ENCODE peak calls at places on chromosomes 11 and 22, in eight cellular contexts. W is CD4-positive, alpha-beta T cell; A is mesothelial cell of epicardium; U is psoas muscle; M is left cardiac atrium; Z is AG08396; E is astrocyte of the cerebellum; V is occipital lobe. X is an unnamed sample.

GRCh38 chr11:65445101-65445603 is 22.6 kb downstream of the NEAT1 start:
- DNase-seq in W (no peak), A (no peak), U (no peak), M (no peak), Z (no peak), E (no peak), V (no peak), X (no peak)

GRCh38 chr11:27470166-27470565 is 2.4 kb downstream of the LGR4 start:
- DNase-seq in W (no peak), A (no peak), U (no peak), M (no peak), Z (no peak), E (no peak), V (no peak), X (no peak)

GRCh38 chr22:28072066-28072465 is 153.0 kb upstream of the PITPNB start:
- DNase-seq in W (no peak), A (no peak), U (no peak), M (no peak), Z (no peak), E (no peak), V (no peak), X (no peak)

GRCh38 chr11:76073716-76074115 is 132.6 kb downstream of the WNT11 start:
- DNase-seq in W (no peak), A (no peak), U (no peak), M (no peak), Z (no peak), E (no peak), V (no peak), X (no peak)

GRCh38 chr11:10984250-10984649 is 126.4 kb upstream of the ZBED5 start:
- DNase-seq in W (no peak), A (no peak), U (no peak), M (no peak), Z (no peak), E (no peak), V (no peak), X (no peak)

GRCh38 chr11:3217751-3218482 is 696 bp downstream of the MRGPRG start:
- DNase-seq in W (no peak), A (no peak), U (no peak), M (peak), Z (no peak), E (no peak), V (no peak), X (peak)

GRCh38 chr11:19275496-19275895 is 34.8 kb upstream of the E2F8 start:
- DNase-seq in W (no peak), A (no peak), U (no peak), M (no peak), Z (no peak), E (no peak), V (no peak), X (no peak)

GRCh38 chr11:534592-535518 is 521 bp downstream of the HRAS start:
- DNase-seq in W (no peak), A (peak), U (peak), M (peak), Z (peak), E (no peak), V (no peak), X (peak)

GRCh38 chr11:86167499-86168161 is 76.9 kb upstream of the EED start:
- DNase-seq in W (no peak), A (no peak), U (no peak), M (no peak), Z (no peak), E (no peak), V (no peak), X (no peak)

GRCh38 chr11:79147731-79148130 is 293.1 kb downstream of the TENM4 start:
- DNase-seq in W (no peak), A (no peak), U (no peak), M (no peak), Z (no peak), E (no peak), V (no peak), X (no peak)

GRCh38 chr22:44184006-44184405 is 3.3 kb downstream of the PARVG start:
- DNase-seq in W (no peak), A (no peak), U (no peak), M (no peak), Z (no peak), E (peak), V (no peak), X (no peak)

GRCh38 chr11:118003021-118003423 is 16.8 kb downstream of the IL10RA start:
- DNase-seq in W (no peak), A (peak), U (no peak), M (no peak), Z (no peak), E (no peak), V (no peak), X (no peak)

GRCh38 chr22:46586531-46587011 is 33.6 kb upstream of the GRAMD4 start:
- DNase-seq in W (no peak), A (no peak), U (peak), M (no peak), Z (no peak), E (no peak), V (no peak), X (peak)

GRCh38 chr22:27196483-27196882 is 539.1 kb downstream of the MIAT start:
- DNase-seq in W (no peak), A (no peak), U (no peak), M (no peak), Z (no peak), E (no peak), V (no peak), X (no peak)

GRCh38 chr11:70740475-70740825 is 342.1 kb downstream of the CTTN start:
- DNase-seq in W (no peak), A (no peak), U (no peak), M (no peak), Z (no peak), E (no peak), V (no peak), X (no peak)

GRCh38 chr11:73156114-73156513 is 14.0 kb upstream of the FCHSD2 start:
- DNase-seq in W (no peak), A (no peak), U (no peak), M (no peak), Z (no peak), E (no peak), V (no peak), X (no peak)

GRCh38 chr11:118841469-118842222 is 42.0 kb upstream of the CXCR5 start:
- DNase-seq in W (peak), A (no peak), U (no peak), M (no peak), Z (no peak), E (no peak), V (no peak), X (no peak)

GRCh38 chr11:27203077-27203476 is 159.9 kb downstream of the CCDC34 start:
- DNase-seq in W (no peak), A (no peak), U (no peak), M (no peak), Z (no peak), E (no peak), V (no peak), X (no peak)

GRCh38 chr11:83819936-83820549 is 533.9 kb upstream of the CCDC90B start:
- DNase-seq in W (no peak), A (no peak), U (no peak), M (no peak), Z (peak), E (peak), V (no peak), X (no peak)

GRCh38 chr11:86629070-86629706 is 43.2 kb downstream of the ME3 start:
- DNase-seq in W (no peak), A (no peak), U (no peak), M (no peak), Z (no peak), E (no peak), V (no peak), X (no peak)

GRCh38 chr11:12215192-12215591 is 104.8 kb downstream of the MICAL2 start:
- DNase-seq in W (no peak), A (no peak), U (no peak), M (no peak), Z (no peak), E (no peak), V (no peak), X (no peak)

GRCh38 chr11:78228467-78228866 is 39.7 kb downstream of the USP35 start:
- DNase-seq in W (no peak), A (no peak), U (no peak), M (no peak), Z (no peak), E (no peak), V (no peak), X (no peak)

GRCh38 chr11:118888398-118888797 is 4.7 kb downstream of the CXCR5 start:
- DNase-seq in W (no peak), A (no peak), U (no peak), M (no peak), Z (no peak), E (no peak), V (no peak), X (no peak)

GRCh38 chr22:38681784-38682335 is at the start of gene TOMM22:
- DNase-seq in W (peak), A (peak), U (peak), M (peak), Z (peak), E (peak), V (peak), X (peak)

GRCh38 chr11:118415051-118415738 is 13.8 kb downstream of the ATP5MG start:
- DNase-seq in W (no peak), A (no peak), U (no peak), M (no peak), Z (no peak), E (no peak), V (no peak), X (no peak)

GRCh38 chr11:103326070-103326794 is 217.0 kb downstream of the DYNC2H1 start:
- DNase-seq in W (no peak), A (no peak), U (no peak), M (peak), Z (peak), E (peak), V (no peak), X (no peak)

GRCh38 chr11:88552377-88553029 is 215.0 kb upstream of the CTSC start:
- DNase-seq in W (peak), A (peak), U (no peak), M (peak), Z (peak), E (no peak), V (no peak), X (no peak)

GRCh38 chr11:628056-628455 is 1.1 kb upstream of the SCT start:
- DNase-seq in W (no peak), A (no peak), U (peak), M (no peak), Z (no peak), E (no peak), V (no peak), X (peak)

GRCh38 chr11:73784734-73785133 is 2.9 kb upstream of the MRPL48 start:
- DNase-seq in W (no peak), A (no peak), U (no peak), M (no peak), Z (no peak), E (no peak), V (no peak), X (no peak)

GRCh38 chr11:94732617-94733292 is 35.4 kb upstream of the AMOTL1 start:
- DNase-seq in W (no peak), A (no peak), U (peak), M (peak), Z (no peak), E (no peak), V (no peak), X (no peak)